ENCODE peak calls at places on chromosomes 12 and 14, in eight cellular contexts. One of them, this sample, is unnamed.

GRCh38 chr12:128844031-128844635 is 9.1 kb upstream of the GLT1D1 start:
- DNase-seq in HCEC 1CT: no peak
- DNase-seq in fibroblast of the aortic adventitia: no peak
- DNase-seq in GM12865: peak; percentile 54
- DNase-seq in EL: no peak
- DNase-seq in mucosa of descending colon: no peak
- DNase-seq in HTR-8/SVneo: no peak
- DNase-seq in cardiac fibroblast: no peak
- DNase-seq in this sample: no peak

GRCh38 chr14:90005441-90005840 is 49.7 kb downstream of the TDP1 start:
- DNase-seq in fibroblast of the aortic adventitia: no peak
- DNase-seq in HTR-8/SVneo: no peak
- DNase-seq in GM12865: no peak
- DNase-seq in mucosa of descending colon: no peak
- DNase-seq in EL: no peak
- DNase-seq in HCEC 1CT: no peak
- DNase-seq in cardiac fibroblast: no peak
- DNase-seq in this sample: no peak

GRCh38 chr14:92160619-92161018 is 38.9 kb downstream of the CPSF2 start:
- DNase-seq in HCEC 1CT: peak; percentile 88
- DNase-seq in EL: peak; percentile 53
- DNase-seq in GM12865: no peak
- DNase-seq in HTR-8/SVneo: no peak
- DNase-seq in fibroblast of the aortic adventitia: peak; percentile 86
- DNase-seq in cardiac fibroblast: peak; percentile 82
- DNase-seq in mucosa of descending colon: no peak
- DNase-seq in this sample: no peak

GRCh38 chr12:20646239-20646827 is 48.8 kb upstream of the SLCO1C1 start:
- DNase-seq in mucosa of descending colon: no peak
- DNase-seq in EL: peak; percentile 44
- DNase-seq in fibroblast of the aortic adventitia: peak; percentile 74
- DNase-seq in HCEC 1CT: peak; percentile 63
- DNase-seq in cardiac fibroblast: peak; percentile 71
- DNase-seq in GM12865: peak; percentile 29
- DNase-seq in HTR-8/SVneo: peak; percentile 20
- DNase-seq in this sample: no peak

GRCh38 chr14:77208266-77208978 is 26.8 kb downstream of the TMEM63C start:
- DNase-seq in cardiac fibroblast: peak; percentile 73
- DNase-seq in mucosa of descending colon: peak; percentile 82
- DNase-seq in fibroblast of the aortic adventitia: peak; percentile 70
- DNase-seq in EL: peak; percentile 56
- DNase-seq in GM12865: peak; percentile 39
- DNase-seq in HTR-8/SVneo: peak; percentile 93
- DNase-seq in HCEC 1CT: peak; percentile 25
- DNase-seq in this sample: peak; percentile 81

GRCh38 chr14:100617715-100618693 is 30.8 kb upstream of the BEGAIN start:
- DNase-seq in cardiac fibroblast: peak; percentile 82
- DNase-seq in HCEC 1CT: no peak
- DNase-seq in HTR-8/SVneo: no peak
- DNase-seq in fibroblast of the aortic adventitia: peak; percentile 67
- DNase-seq in GM12865: no peak
- DNase-seq in EL: no peak
- DNase-seq in mucosa of descending colon: no peak
- DNase-seq in this sample: peak; percentile 57

GRCh38 chr12:946656-947055 is 2.8 kb downstream of the RAD52 start:
- DNase-seq in cardiac fibroblast: peak; percentile 17
- DNase-seq in mucosa of descending colon: no peak
- DNase-seq in HTR-8/SVneo: no peak
- DNase-seq in GM12865: peak; percentile 52
- DNase-seq in EL: peak; percentile 8
- DNase-seq in fibroblast of the aortic adventitia: peak; percentile 19
- DNase-seq in HCEC 1CT: peak; percentile 23
- DNase-seq in this sample: no peak

GRCh38 chr12:115257791-115258190 is 573.8 kb upstream of the TBX3 start:
- DNase-seq in cardiac fibroblast: peak; percentile 24
- DNase-seq in fibroblast of the aortic adventitia: peak; percentile 74
- DNase-seq in GM12865: no peak
- DNase-seq in HCEC 1CT: peak; percentile 83
- DNase-seq in mucosa of descending colon: no peak
- DNase-seq in EL: peak; percentile 70
- DNase-seq in HTR-8/SVneo: peak; percentile 20
- DNase-seq in this sample: no peak

GRCh38 chr12:120428597-120429206 is 9.2 kb upstream of the COX6A1 start:
- DNase-seq in fibroblast of the aortic adventitia: no peak
- DNase-seq in HTR-8/SVneo: no peak
- DNase-seq in EL: no peak
- DNase-seq in cardiac fibroblast: no peak
- DNase-seq in GM12865: no peak
- DNase-seq in mucosa of descending colon: no peak
- DNase-seq in HCEC 1CT: no peak
- DNase-seq in this sample: no peak

GRCh38 chr14:36522972-36523685 is 3.1 kb upstream of the NKX2-1 start:
- DNase-seq in mucosa of descending colon: no peak
- DNase-seq in fibroblast of the aortic adventitia: no peak
- DNase-seq in HTR-8/SVneo: no peak
- DNase-seq in GM12865: no peak
- DNase-seq in EL: no peak
- DNase-seq in cardiac fibroblast: no peak
- DNase-seq in HCEC 1CT: no peak
- DNase-seq in this sample: no peak

GRCh38 chr12:50058743-50059312 is 1.4 kb downstream of the ASIC1 start:
- DNase-seq in cardiac fibroblast: no peak
- DNase-seq in HCEC 1CT: no peak
- DNase-seq in mucosa of descending colon: no peak
- DNase-seq in EL: no peak
- DNase-seq in HTR-8/SVneo: no peak
- DNase-seq in fibroblast of the aortic adventitia: no peak
- DNase-seq in GM12865: no peak
- DNase-seq in this sample: peak; percentile 31

GRCh38 chr14:61866932-61867920 is 105.0 kb downstream of the SNAPC1 start:
- DNase-seq in HTR-8/SVneo: no peak
- DNase-seq in GM12865: peak; percentile 80
- DNase-seq in mucosa of descending colon: no peak
- DNase-seq in HCEC 1CT: no peak
- DNase-seq in fibroblast of the aortic adventitia: no peak
- DNase-seq in EL: no peak
- DNase-seq in cardiac fibroblast: no peak
- DNase-seq in this sample: no peak

GRCh38 chr14:55553791-55554190 is 26.2 kb upstream of the KTN1 start:
- DNase-seq in GM12865: no peak
- DNase-seq in HTR-8/SVneo: no peak
- DNase-seq in HCEC 1CT: no peak
- DNase-seq in mucosa of descending colon: no peak
- DNase-seq in cardiac fibroblast: no peak
- DNase-seq in fibroblast of the aortic adventitia: no peak
- DNase-seq in EL: peak; percentile 5
- DNase-seq in this sample: no peak

GRCh38 chr12:122467983-122468382 is 32.7 kb downstream of the ZCCHC8 start:
- DNase-seq in EL: no peak
- DNase-seq in GM12865: no peak
- DNase-seq in HCEC 1CT: no peak
- DNase-seq in HTR-8/SVneo: no peak
- DNase-seq in cardiac fibroblast: no peak
- DNase-seq in mucosa of descending colon: no peak
- DNase-seq in fibroblast of the aortic adventitia: no peak
- DNase-seq in this sample: no peak

GRCh38 chr12:117114784-117115183 is 15.6 kb upstream of the TESC start:
- DNase-seq in EL: no peak
- DNase-seq in fibroblast of the aortic adventitia: no peak
- DNase-seq in HCEC 1CT: no peak
- DNase-seq in HTR-8/SVneo: no peak
- DNase-seq in mucosa of descending colon: no peak
- DNase-seq in cardiac fibroblast: no peak
- DNase-seq in GM12865: no peak
- DNase-seq in this sample: no peak

GRCh38 chr14:100893228-100893601 is 10.3 kb downstream of the RTL1 start:
- DNase-seq in HTR-8/SVneo: no peak
- DNase-seq in GM12865: no peak
- DNase-seq in mucosa of descending colon: no peak
- DNase-seq in EL: no peak
- DNase-seq in cardiac fibroblast: no peak
- DNase-seq in fibroblast of the aortic adventitia: no peak
- DNase-seq in HCEC 1CT: no peak
- DNase-seq in this sample: no peak

GRCh38 chr14:101065696-101066694 is 162.5 kb upstream of the RTL1 start:
- DNase-seq in cardiac fibroblast: no peak
- DNase-seq in fibroblast of the aortic adventitia: no peak
- DNase-seq in HTR-8/SVneo: no peak
- DNase-seq in EL: no peak
- DNase-seq in mucosa of descending colon: no peak
- DNase-seq in HCEC 1CT: no peak
- DNase-seq in GM12865: no peak
- DNase-seq in this sample: peak; percentile 71

GRCh38 chr14:94612174-94612573 is at the start of gene SERPINA3:
- DNase-seq in fibroblast of the aortic adventitia: peak; percentile 50
- DNase-seq in HTR-8/SVneo: no peak
- DNase-seq in EL: no peak
- DNase-seq in HCEC 1CT: no peak
- DNase-seq in mucosa of descending colon: no peak
- DNase-seq in cardiac fibroblast: peak; percentile 84
- DNase-seq in GM12865: no peak
- DNase-seq in this sample: no peak

GRCh38 chr12:14776236-14776959 is 26.9 kb downstream of the WBP11 start:
- DNase-seq in HTR-8/SVneo: no peak
- DNase-seq in HCEC 1CT: peak; percentile 38
- DNase-seq in EL: peak; percentile 13
- DNase-seq in GM12865: no peak
- DNase-seq in cardiac fibroblast: peak; percentile 63
- DNase-seq in mucosa of descending colon: no peak
- DNase-seq in fibroblast of the aortic adventitia: peak; percentile 47
- DNase-seq in this sample: no peak

GRCh38 chr12:93862424-93862823 is 185.2 kb downstream of the CRADD start:
- DNase-seq in cardiac fibroblast: peak; percentile 37
- DNase-seq in mucosa of descending colon: no peak
- DNase-seq in GM12865: no peak
- DNase-seq in EL: no peak
- DNase-seq in fibroblast of the aortic adventitia: peak; percentile 45
- DNase-seq in HCEC 1CT: no peak
- DNase-seq in HTR-8/SVneo: no peak
- DNase-seq in this sample: no peak

GRCh38 chr12:109880049-109880931 is at the start of gene GLTP:
- DNase-seq in GM12865: peak; percentile 93
- DNase-seq in EL: peak; percentile 84
- DNase-seq in fibroblast of the aortic adventitia: peak; percentile 59
- DNase-seq in mucosa of descending colon: peak; percentile 95
- DNase-seq in cardiac fibroblast: peak; percentile 79
- DNase-seq in HCEC 1CT: peak; percentile 80
- DNase-seq in HTR-8/SVneo: peak; percentile 86
- DNase-seq in this sample: peak; percentile 75

GRCh38 chr14:89466939-89467338 is 49.9 kb upstream of the FOXN3 start:
- DNase-seq in HCEC 1CT: no peak
- DNase-seq in fibroblast of the aortic adventitia: no peak
- DNase-seq in mucosa of descending colon: no peak
- DNase-seq in GM12865: no peak
- DNase-seq in cardiac fibroblast: no peak
- DNase-seq in EL: no peak
- DNase-seq in HTR-8/SVneo: no peak
- DNase-seq in this sample: no peak

GRCh38 chr12:108724054-108724889 is 7.0 kb downstream of the CORO1C start:
- DNase-seq in HCEC 1CT: peak; percentile 86
- DNase-seq in cardiac fibroblast: no peak
- DNase-seq in fibroblast of the aortic adventitia: no peak
- DNase-seq in EL: peak; percentile 83
- DNase-seq in HTR-8/SVneo: no peak
- DNase-seq in GM12865: peak; percentile 33
- DNase-seq in mucosa of descending colon: no peak
- DNase-seq in this sample: no peak

GRCh38 chr14:68622856-68623255 is 170.0 kb downstream of the ZFP36L1 start:
- DNase-seq in HCEC 1CT: no peak
- DNase-seq in mucosa of descending colon: no peak
- DNase-seq in GM12865: peak; percentile 63
- DNase-seq in cardiac fibroblast: no peak
- DNase-seq in fibroblast of the aortic adventitia: no peak
- DNase-seq in EL: no peak
- DNase-seq in HTR-8/SVneo: no peak
- DNase-seq in this sample: no peak

GRCh38 chr12:91273542-91273941 is 90.9 kb upstream of the DCN start:
- DNase-seq in EL: no peak
- DNase-seq in GM12865: no peak
- DNase-seq in fibroblast of the aortic adventitia: no peak
- DNase-seq in mucosa of descending colon: no peak
- DNase-seq in HTR-8/SVneo: no peak
- DNase-seq in cardiac fibroblast: peak; percentile 35
- DNase-seq in HCEC 1CT: no peak
- DNase-seq in this sample: no peak

GRCh38 chr12:114479831-114480230 is 73.9 kb upstream of the TBX5 start:
- DNase-seq in mucosa of descending colon: no peak
- DNase-seq in GM12865: no peak
- DNase-seq in fibroblast of the aortic adventitia: no peak
- DNase-seq in HCEC 1CT: no peak
- DNase-seq in EL: peak; percentile 8
- DNase-seq in HTR-8/SVneo: no peak
- DNase-seq in cardiac fibroblast: no peak
- DNase-seq in this sample: no peak

GRCh38 chr12:104669851-104670337 is 213.1 kb downstream of the CHST11 start:
- DNase-seq in mucosa of descending colon: peak; percentile 54
- DNase-seq in HCEC 1CT: no peak
- DNase-seq in EL: no peak
- DNase-seq in cardiac fibroblast: peak; percentile 62
- DNase-seq in HTR-8/SVneo: no peak
- DNase-seq in GM12865: peak; percentile 72
- DNase-seq in fibroblast of the aortic adventitia: peak; percentile 67
- DNase-seq in this sample: no peak

GRCh38 chr12:122366685-122367475 is 55.6 kb downstream of the CLIP1 start:
- DNase-seq in cardiac fibroblast: peak; percentile 90
- DNase-seq in mucosa of descending colon: no peak
- DNase-seq in EL: peak; percentile 94
- DNase-seq in GM12865: no peak
- DNase-seq in fibroblast of the aortic adventitia: peak; percentile 93
- DNase-seq in HTR-8/SVneo: peak; percentile 93
- DNase-seq in HCEC 1CT: peak; percentile 91
- DNase-seq in this sample: no peak

GRCh38 chr14:77043177-77043983 is 14.9 kb upstream of the IRF2BPL start:
- DNase-seq in HCEC 1CT: peak; percentile 91
- DNase-seq in EL: peak; percentile 86
- DNase-seq in cardiac fibroblast: peak; percentile 96
- DNase-seq in fibroblast of the aortic adventitia: peak; percentile 98
- DNase-seq in GM12865: peak; percentile 64
- DNase-seq in HTR-8/SVneo: no peak
- DNase-seq in mucosa of descending colon: peak; percentile 57
- DNase-seq in this sample: no peak

GRCh38 chr12:19771858-19772257 is 332.6 kb downstream of the AEBP2 start:
- DNase-seq in fibroblast of the aortic adventitia: peak; percentile 96
- DNase-seq in HCEC 1CT: peak; percentile 10
- DNase-seq in GM12865: no peak
- DNase-seq in cardiac fibroblast: peak; percentile 93
- DNase-seq in EL: peak; percentile 89
- DNase-seq in mucosa of descending colon: no peak
- DNase-seq in HTR-8/SVneo: no peak
- DNase-seq in this sample: no peak